ENCODE peak calls at places on chromosomes 6 and 20, in seven cellular contexts. One of them, this sample, is unnamed.

GRCh38 chr6:5096482-5096881 is 11.3 kb downstream of the PPP1R3G start:
- DNase-seq in retina: no peak
- DNase-seq in brain pericyte: no peak
- DNase-seq in nephron progenitor cell: no peak
- DNase-seq in tibial nerve: no peak
- DNase-seq in NCI-H1048: no peak
- DNase-seq in T-helper 2 cell: no peak
- DNase-seq in this sample: no peak

GRCh38 chr6:138971601-138972000 is 16.5 kb downstream of the REPS1 start:
- DNase-seq in NCI-H1048: no peak
- DNase-seq in tibial nerve: no peak
- DNase-seq in brain pericyte: no peak
- DNase-seq in nephron progenitor cell: no peak
- DNase-seq in T-helper 2 cell: no peak
- DNase-seq in retina: no peak
- DNase-seq in this sample: no peak

GRCh38 chr6:144265390-144265789 is 19.7 kb upstream of the UTRN start:
- DNase-seq in brain pericyte: no peak
- DNase-seq in tibial nerve: no peak
- DNase-seq in retina: peak
- DNase-seq in nephron progenitor cell: no peak
- DNase-seq in T-helper 2 cell: no peak
- DNase-seq in NCI-H1048: no peak
- DNase-seq in this sample: no peak

GRCh38 chr6:5025911-5026819 is 22.3 kb upstream of the RPP40 start:
- DNase-seq in tibial nerve: peak
- DNase-seq in nephron progenitor cell: peak
- DNase-seq in brain pericyte: no peak
- DNase-seq in retina: peak
- DNase-seq in T-helper 2 cell: no peak
- DNase-seq in NCI-H1048: no peak
- DNase-seq in this sample: no peak

GRCh38 chr6:73394577-73395354 is at the start of gene DDX43:
- DNase-seq in tibial nerve: peak
- DNase-seq in retina: peak
- DNase-seq in NCI-H1048: no peak
- DNase-seq in T-helper 2 cell: no peak
- DNase-seq in brain pericyte: peak
- DNase-seq in nephron progenitor cell: no peak
- DNase-seq in this sample: no peak

GRCh38 chr6:168157272-168158007 is 78.4 kb upstream of the FRMD1 start:
- DNase-seq in NCI-H1048: no peak
- DNase-seq in brain pericyte: no peak
- DNase-seq in nephron progenitor cell: peak
- DNase-seq in tibial nerve: no peak
- DNase-seq in retina: peak
- DNase-seq in T-helper 2 cell: no peak
- DNase-seq in this sample: no peak

GRCh38 chr6:90454835-90455427 is 131.9 kb downstream of the MAP3K7 start:
- DNase-seq in retina: no peak
- DNase-seq in nephron progenitor cell: no peak
- DNase-seq in brain pericyte: no peak
- DNase-seq in NCI-H1048: no peak
- DNase-seq in T-helper 2 cell: no peak
- DNase-seq in tibial nerve: no peak
- DNase-seq in this sample: no peak

GRCh38 chr6:11224252-11224965 is 8.1 kb downstream of the NEDD9 start:
- DNase-seq in nephron progenitor cell: no peak
- DNase-seq in retina: no peak
- DNase-seq in brain pericyte: no peak
- DNase-seq in tibial nerve: no peak
- DNase-seq in NCI-H1048: no peak
- DNase-seq in T-helper 2 cell: peak
- DNase-seq in this sample: no peak

GRCh38 chr20:62978559-62978938 is 26.0 kb downstream of the SLC17A9 start:
- DNase-seq in T-helper 2 cell: no peak
- DNase-seq in brain pericyte: no peak
- DNase-seq in retina: no peak
- DNase-seq in tibial nerve: no peak
- DNase-seq in NCI-H1048: no peak
- DNase-seq in nephron progenitor cell: peak
- DNase-seq in this sample: no peak

This sample was measured in KG1.